ENCODE peak calls at places on chromosome 17, in eight cellular contexts. H is GM06990, I is astrocyte of the cerebellum, R is Peyer's patch, L is uterus, D is OCI-LY7, F is ovary, X is fibroblast of villous mesenchyme. Q is an unnamed sample.

GRCh38 chr17:28963841-28964240 is 12.5 kb upstream of the PHF12 start:
- DNase-seq in H (no peak), R (no peak), X (no peak), D (no peak), L (no peak), F (no peak), I (no peak), Q (no peak)

GRCh38 chr17:7704601-7705268 is at the start of gene EFNB3:
- DNase-seq in L (no peak), R (no peak), X (peak; percentile 37), F (no peak), H (no peak), I (no peak), D (no peak), Q (peak; percentile 61)

GRCh38 chr17:182164-182751 is 808 bp upstream of the DOC2B start:
- DNase-seq in F (no peak), L (no peak), I (no peak), D (no peak), R (no peak), X (peak; percentile 23), H (no peak), Q (no peak)

GRCh38 chr17:80125656-80126448 is 21.1 kb downstream of the EIF4A3 start:
- DNase-seq in I (peak; percentile 92), R (no peak), X (peak; percentile 49), F (no peak), H (no peak), L (no peak), D (no peak), Q (peak; percentile 89)

GRCh38 chr17:78154903-78155811 is 9.0 kb downstream of the C17orf99 start:
- DNase-seq in I (no peak), D (peak; percentile 79), L (no peak), X (no peak), H (peak; percentile 81), R (peak; percentile 50), F (no peak), Q (no peak)

GRCh38 chr17:39756376-39757079 is 18.8 kb downstream of the GRB7 start:
- DNase-seq in H (peak; percentile 44), I (no peak), D (peak; percentile 89), R (no peak), L (no peak), F (no peak), X (no peak), Q (no peak)

GRCh38 chr17:33204701-33205100 is 88.4 kb downstream of the ASIC2 start:
- DNase-seq in L (no peak), R (no peak), I (no peak), D (no peak), H (no peak), F (no peak), X (no peak), Q (no peak)

GRCh38 chr17:45345246-45345553 is 28.4 kb upstream of the MAP3K14 start:
- DNase-seq in I (no peak), D (no peak), F (no peak), X (no peak), H (no peak), R (no peak), L (no peak), Q (no peak)

DNA sequence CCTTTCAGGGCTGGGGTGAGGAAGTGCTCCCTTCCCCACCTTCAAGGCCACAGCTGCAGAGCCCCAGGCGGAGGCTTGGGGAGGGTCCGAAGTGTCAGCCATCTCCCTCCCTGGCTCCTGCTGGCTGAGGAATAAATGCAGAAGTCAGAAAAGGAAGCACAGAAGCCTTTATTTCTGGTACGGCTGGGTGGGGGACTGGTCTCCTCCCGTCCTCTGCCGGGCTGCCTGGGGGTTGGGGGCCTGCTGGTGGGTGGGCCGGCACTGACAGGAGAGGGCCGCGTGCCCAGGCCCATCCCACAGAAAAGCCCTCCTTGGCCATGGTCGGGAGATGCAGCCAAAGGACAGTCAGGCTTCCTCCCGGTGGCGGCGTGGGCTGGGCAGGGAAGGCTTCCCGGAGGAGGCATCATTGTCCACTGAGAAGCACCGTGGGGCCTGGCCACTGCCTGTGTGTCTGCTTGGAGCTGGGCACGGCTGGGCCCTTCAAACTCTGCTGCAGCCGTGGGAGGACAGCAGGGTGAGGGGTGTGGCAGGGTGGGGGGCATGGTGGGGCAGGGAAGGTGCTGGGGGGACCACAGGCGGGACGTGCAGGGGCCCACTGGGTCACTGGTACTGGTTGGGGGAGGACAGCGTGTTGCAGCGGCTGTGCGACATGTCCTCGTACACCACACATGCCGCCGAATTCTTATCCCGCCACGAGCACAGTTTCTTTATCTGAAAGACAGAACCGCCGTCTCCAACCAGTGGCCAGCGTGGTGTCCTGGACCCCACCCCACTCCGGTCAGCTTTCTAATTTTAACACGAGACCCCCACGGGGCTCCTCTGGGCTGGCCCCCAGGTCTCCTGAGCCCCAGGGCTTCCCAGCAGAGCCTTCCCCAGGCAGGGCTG is 2.4 kb downstream of the CD7 start:
- DNase-seq in D (no peak), F (no peak), L (no peak), R (no peak), I (no peak), H (no peak), X (no peak), Q (no peak)
- H3K4me3 ChIP-seq in D (no peak overlapping the region), F (no peak overlapping the region), L (no peak overlapping the region), R (peak overlapping the region; percentile 32), I (no peak overlapping the region), H (no peak overlapping the region), X (no peak overlapping the region), Q (no peak overlapping the region)

DNA sequence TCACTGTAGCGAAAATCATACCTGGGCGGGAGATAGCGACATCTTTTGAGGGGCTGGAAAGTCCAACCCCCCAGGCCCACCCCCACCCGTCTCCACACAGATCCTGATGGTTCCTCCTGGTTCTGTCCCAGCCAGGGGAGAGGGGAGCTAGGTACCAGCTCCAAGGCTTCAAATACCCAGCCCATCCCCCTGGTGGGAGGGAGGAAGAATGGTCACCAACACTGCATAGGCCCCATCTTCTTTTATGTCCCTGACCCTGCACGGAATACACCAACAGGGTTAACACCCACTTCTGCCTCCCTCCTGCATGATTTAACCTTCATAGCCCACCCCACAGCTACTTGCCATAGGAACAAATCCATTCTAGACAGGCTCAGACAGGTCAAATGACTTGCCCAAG is 9.3 kb downstream of the HAP1 start:
- DNase-seq in D (no peak), F (no peak), L (no peak), I (no peak), H (no peak), R (no peak), X (no peak), Q (no peak)
- TF ChIP-seq CTCF in D (no peak), F (no peak), L (no peak), I (no peak), H (no peak), R (no peak), X (no peak), Q (no peak)

GRCh38 chr17:50902768-50903353 is 36.7 kb upstream of the TOB1 start:
- DNase-seq in X (no peak), L (no peak), I (no peak), D (no peak), R (no peak), H (no peak), F (no peak), Q (no peak)

GRCh38 chr17:50906443-50906842 is 40.3 kb upstream of the TOB1 start:
- DNase-seq in D (no peak), I (no peak), L (no peak), H (no peak), R (no peak), X (no peak), F (no peak), Q (no peak)

GRCh38 chr17:50903604-50904521 is 37.7 kb upstream of the TOB1 start:
- DNase-seq in F (no peak), H (no peak), X (peak; percentile 84), R (no peak), I (no peak), L (no peak), D (peak; percentile 67), Q (no peak)

GRCh38 chr17:50904522-50905459 is 38.6 kb upstream of the TOB1 start:
- DNase-seq in X (no peak), L (peak; percentile 79), H (no peak), D (peak; percentile 23), I (peak; percentile 24), F (peak; percentile 77), R (no peak), Q (peak; percentile 51)

DNA sequence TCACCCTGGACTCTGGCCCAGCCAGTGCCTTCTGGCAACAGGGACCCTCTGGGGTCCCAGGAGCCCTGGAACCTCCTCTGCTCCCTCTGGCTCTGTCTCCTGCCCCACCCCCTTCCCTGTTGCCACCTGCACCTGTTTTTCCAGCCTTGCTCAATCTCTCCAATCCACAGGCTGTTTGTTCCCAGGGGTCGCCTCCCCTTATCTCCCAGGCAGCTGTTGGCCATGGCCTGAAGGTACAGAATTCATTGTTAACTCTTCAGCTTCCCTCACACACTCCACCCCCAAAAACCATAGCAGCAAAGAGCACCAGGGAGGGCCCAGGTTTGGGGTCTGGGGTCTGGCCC is 39.3 kb upstream of the TOB1 start:
- DNase-seq in F (no peak), H (no peak), I (no peak), X (no peak), D (no peak), R (no peak), L (no peak), Q (no peak)
- H3K4me3 ChIP-seq in F (no peak overlapping the region), H (no peak overlapping the region), I (no peak overlapping the region), X (no peak overlapping the region), D (no peak overlapping the region), R (no peak overlapping the region), L (no peak overlapping the region), Q (no peak overlapping the region)

GRCh38 chr17:48738803-48739526 is 10.4 kb upstream of the HOXB13 start:
- DNase-seq in R (no peak), D (no peak), F (no peak), X (no peak), L (no peak), I (no peak), H (no peak), Q (no peak)

GRCh38 chr17:48738424-48738802 is 9.9 kb upstream of the HOXB13 start:
- DNase-seq in I (no peak), H (no peak), F (no peak), X (no peak), R (no peak), D (no peak), L (no peak), Q (no peak)

GRCh38 chr17:48735057-48735341 is 6.4 kb upstream of the HOXB13 start:
- DNase-seq in F (no peak), I (no peak), H (no peak), L (no peak), X (no peak), R (no peak), D (no peak), Q (no peak)

GRCh38 chr17:48734328-48735056 is 5.9 kb upstream of the HOXB13 start:
- DNase-seq in H (no peak), I (no peak), R (no peak), X (no peak), L (no peak), F (no peak), D (no peak), Q (no peak)

DNA sequence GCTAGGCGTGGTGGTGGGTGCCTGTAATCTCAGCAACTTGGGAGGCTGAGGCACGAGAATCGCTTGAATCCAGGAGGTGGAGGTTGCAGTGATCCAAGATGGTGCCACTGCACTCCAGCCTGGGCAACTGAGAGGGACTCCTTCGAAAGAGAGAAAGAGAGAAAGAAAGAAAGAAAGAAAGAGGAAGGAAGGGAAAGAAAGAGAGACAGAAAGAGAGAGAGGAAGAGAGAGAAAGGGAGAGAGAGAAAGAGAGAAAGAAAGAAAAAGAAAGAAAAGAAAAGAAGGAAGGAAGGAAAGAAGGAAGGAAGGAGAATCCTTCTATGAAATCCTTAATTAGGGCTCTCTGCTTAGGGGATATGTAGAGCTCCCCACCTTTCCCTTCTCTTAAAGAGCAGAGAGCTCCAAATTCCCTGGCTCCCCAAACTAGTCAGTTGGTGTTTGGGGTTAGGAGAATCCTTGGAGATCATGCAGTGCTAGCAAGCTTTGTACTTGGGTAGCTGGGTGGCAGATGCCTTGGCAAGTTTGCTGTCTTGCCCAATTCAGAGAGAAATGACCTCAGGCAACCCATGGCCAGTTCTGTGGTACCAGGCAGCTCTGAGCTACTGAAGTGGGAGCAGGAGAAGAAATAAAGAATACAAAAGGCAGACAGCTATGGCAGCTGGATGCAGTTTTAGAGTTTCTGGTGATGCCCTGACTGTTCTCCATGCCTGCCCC is 8.9 kb upstream of the HOXB13 start:
- DNase-seq in F (no peak), R (no peak), I (no peak), L (no peak), X (no peak), D (no peak), H (no peak), Q (no peak)
- TF ChIP-seq CTCF in F (no peak), R (no peak), I (no peak), L (no peak), X (no peak), D (no peak), H (no peak), Q (no peak)